ENCODE peak calls at places on chromosomes 7 and 10, in five cellular contexts. One of them, this sample, is unnamed.

GRCh38 chr10:122853665-122854313 is 8.1 kb upstream of the CUZD1 start:
- DNase-seq in tibial nerve: no peak
- DNase-seq in AG09309: no peak
- DNase-seq in AG04449: peak
- DNase-seq in colonic mucosa: no peak
- DNase-seq in this sample: no peak

GRCh38 chr10:102769375-102770107 is 25.8 kb downstream of the WBP1L start:
- DNase-seq in AG04449: no peak
- DNase-seq in tibial nerve: no peak
- DNase-seq in colonic mucosa: no peak
- DNase-seq in AG09309: no peak
- DNase-seq in this sample: no peak

GRCh38 chr10:78516741-78517140 is 483.1 kb downstream of the RPS24 start:
- DNase-seq in AG09309: no peak
- DNase-seq in AG04449: no peak
- DNase-seq in tibial nerve: no peak
- DNase-seq in colonic mucosa: peak
- DNase-seq in this sample: no peak

GRCh38 chr7:21850531-21851285 is 95.0 kb downstream of the CDCA7L start:
- DNase-seq in tibial nerve: no peak
- DNase-seq in AG09309: peak
- DNase-seq in colonic mucosa: no peak
- DNase-seq in AG04449: no peak
- DNase-seq in this sample: no peak

GRCh38 chr10:101071266-101071884 is 9.6 kb downstream of the KAZALD1 start:
- DNase-seq in tibial nerve: no peak
- DNase-seq in AG09309: no peak
- DNase-seq in AG04449: no peak
- DNase-seq in colonic mucosa: no peak
- DNase-seq in this sample: no peak

GRCh38 chr10:78688945-78689935 is 379.5 kb upstream of the ZMIZ1 start:
- DNase-seq in colonic mucosa: no peak
- DNase-seq in AG09309: no peak
- DNase-seq in tibial nerve: no peak
- DNase-seq in AG04449: no peak
- DNase-seq in this sample: no peak

GRCh38 chr10:3948843-3949242 is 163.8 kb upstream of the KLF6 start:
- DNase-seq in tibial nerve: no peak
- DNase-seq in AG09309: no peak
- DNase-seq in AG04449: no peak
- DNase-seq in colonic mucosa: no peak
- DNase-seq in this sample: peak

GRCh38 chr10:22491480-22491879 is 146.2 kb downstream of the SPAG6 start:
- DNase-seq in colonic mucosa: no peak
- DNase-seq in tibial nerve: no peak
- DNase-seq in AG04449: no peak
- DNase-seq in AG09309: no peak
- DNase-seq in this sample: no peak

GRCh38 chr7:67423058-67423457 is 426.4 kb downstream of the TYW1 start:
- DNase-seq in AG04449: no peak
- DNase-seq in AG09309: no peak
- DNase-seq in tibial nerve: no peak
- DNase-seq in colonic mucosa: no peak
- DNase-seq in this sample: no peak

GRCh38 chr7:111162692-111163091 is 71.8 kb downstream of the LRRN3 start:
- DNase-seq in AG09309: no peak
- DNase-seq in AG04449: no peak
- DNase-seq in tibial nerve: no peak
- DNase-seq in colonic mucosa: no peak
- DNase-seq in this sample: no peak

GRCh38 chr7:48438196-48438595 is 266.9 kb downstream of the ABCA13 start:
- DNase-seq in AG04449: no peak
- DNase-seq in colonic mucosa: no peak
- DNase-seq in tibial nerve: no peak
- DNase-seq in AG09309: no peak
- DNase-seq in this sample: no peak

GRCh38 chr7:120114626-120115025 is 158.3 kb upstream of the KCND2 start:
- DNase-seq in AG09309: no peak
- DNase-seq in AG04449: no peak
- DNase-seq in tibial nerve: no peak
- DNase-seq in colonic mucosa: no peak
- DNase-seq in this sample: no peak

GRCh38 chr10:117455346-117455745 is 80.1 kb upstream of the PDZD8 start:
- DNase-seq in AG09309: no peak
- DNase-seq in AG04449: no peak
- DNase-seq in colonic mucosa: no peak
- DNase-seq in tibial nerve: no peak
- DNase-seq in this sample: no peak

GRCh38 chr10:58963723-58964124 is 212.7 kb upstream of the PHYHIPL start:
- DNase-seq in AG09309: no peak
- DNase-seq in colonic mucosa: no peak
- DNase-seq in AG04449: no peak
- DNase-seq in tibial nerve: no peak
- DNase-seq in this sample: no peak

GRCh38 chr10:63267414-63268138 is 134.4 kb downstream of the NRBF2 start:
- DNase-seq in tibial nerve: no peak
- DNase-seq in AG09309: peak
- DNase-seq in AG04449: peak
- DNase-seq in colonic mucosa: peak
- DNase-seq in this sample: peak

GRCh38 chr10:50470798-50471582 is 152.8 kb downstream of the SGMS1 start:
- DNase-seq in AG09309: peak
- DNase-seq in AG04449: no peak
- DNase-seq in tibial nerve: no peak
- DNase-seq in colonic mucosa: peak
- DNase-seq in this sample: no peak

GRCh38 chr10:80166581-80167470 is 34.3 kb downstream of the PLAC9 start:
- DNase-seq in AG04449: no peak
- DNase-seq in AG09309: no peak
- DNase-seq in colonic mucosa: no peak
- DNase-seq in tibial nerve: no peak
- DNase-seq in this sample: no peak

GRCh38 chr7:97871659-97872024 is 566 bp downstream of the ASNS start:
- DNase-seq in tibial nerve: no peak
- DNase-seq in AG09309: no peak
- DNase-seq in colonic mucosa: no peak
- DNase-seq in AG04449: no peak
- DNase-seq in this sample: no peak

GRCh38 chr7:107810626-107811025 is 7.6 kb upstream of the SLC26A3 start:
- DNase-seq in colonic mucosa: no peak
- DNase-seq in tibial nerve: no peak
- DNase-seq in AG04449: no peak
- DNase-seq in AG09309: no peak
- DNase-seq in this sample: no peak

GRCh38 chr10:93218386-93218785 is 144.7 kb downstream of the CYP26A1 start:
- DNase-seq in tibial nerve: no peak
- DNase-seq in colonic mucosa: no peak
- DNase-seq in AG09309: no peak
- DNase-seq in AG04449: no peak
- DNase-seq in this sample: no peak

GRCh38 chr7:2708041-2708440 is 20.0 kb downstream of the AMZ1 start:
- DNase-seq in tibial nerve: no peak
- DNase-seq in AG09309: no peak
- DNase-seq in colonic mucosa: no peak
- DNase-seq in AG04449: no peak
- DNase-seq in this sample: no peak

GRCh38 chr7:822692-823276 is 9.5 kb upstream of the SUN1 start:
- DNase-seq in tibial nerve: no peak
- DNase-seq in AG04449: no peak
- DNase-seq in AG09309: no peak
- DNase-seq in colonic mucosa: no peak
- DNase-seq in this sample: no peak

GRCh38 chr10:10605551-10606081 is 412.1 kb upstream of the CELF2 start:
- DNase-seq in AG09309: peak
- DNase-seq in colonic mucosa: peak
- DNase-seq in tibial nerve: no peak
- DNase-seq in AG04449: peak
- DNase-seq in this sample: peak

GRCh38 chr7:148328906-148329305 is 261.7 kb upstream of the C7orf33 start:
- DNase-seq in colonic mucosa: no peak
- DNase-seq in tibial nerve: no peak
- DNase-seq in AG04449: no peak
- DNase-seq in AG09309: no peak
- DNase-seq in this sample: no peak

GRCh38 chr7:101362334-101363195 is at the start of gene COL26A1:
- DNase-seq in AG04449: no peak
- DNase-seq in tibial nerve: no peak
- DNase-seq in colonic mucosa: no peak
- DNase-seq in AG09309: no peak
- DNase-seq in this sample: no peak

GRCh38 chr10:67115972-67116371 is 190.1 kb downstream of the LRRTM3 start:
- DNase-seq in AG09309: no peak
- DNase-seq in colonic mucosa: no peak
- DNase-seq in tibial nerve: no peak
- DNase-seq in AG04449: no peak
- DNase-seq in this sample: peak

GRCh38 chr10:11513727-11514126 is 97.7 kb downstream of the USP6NL start:
- DNase-seq in tibial nerve: no peak
- DNase-seq in AG09309: no peak
- DNase-seq in AG04449: no peak
- DNase-seq in colonic mucosa: no peak
- DNase-seq in this sample: no peak

GRCh38 chr10:90363799-90364483 is 493.9 kb downstream of the HTR7 start:
- DNase-seq in AG09309: no peak
- DNase-seq in tibial nerve: no peak
- DNase-seq in colonic mucosa: no peak
- DNase-seq in AG04449: no peak
- DNase-seq in this sample: no peak
- H3K4me3 ChIP-seq in AG09309: no peak
- H3K4me3 ChIP-seq in tibial nerve: no peak
- H3K4me3 ChIP-seq in colonic mucosa: no peak
- H3K4me3 ChIP-seq in AG04449: no peak
- H3K4me3 ChIP-seq in this sample: no peak

DNA sequence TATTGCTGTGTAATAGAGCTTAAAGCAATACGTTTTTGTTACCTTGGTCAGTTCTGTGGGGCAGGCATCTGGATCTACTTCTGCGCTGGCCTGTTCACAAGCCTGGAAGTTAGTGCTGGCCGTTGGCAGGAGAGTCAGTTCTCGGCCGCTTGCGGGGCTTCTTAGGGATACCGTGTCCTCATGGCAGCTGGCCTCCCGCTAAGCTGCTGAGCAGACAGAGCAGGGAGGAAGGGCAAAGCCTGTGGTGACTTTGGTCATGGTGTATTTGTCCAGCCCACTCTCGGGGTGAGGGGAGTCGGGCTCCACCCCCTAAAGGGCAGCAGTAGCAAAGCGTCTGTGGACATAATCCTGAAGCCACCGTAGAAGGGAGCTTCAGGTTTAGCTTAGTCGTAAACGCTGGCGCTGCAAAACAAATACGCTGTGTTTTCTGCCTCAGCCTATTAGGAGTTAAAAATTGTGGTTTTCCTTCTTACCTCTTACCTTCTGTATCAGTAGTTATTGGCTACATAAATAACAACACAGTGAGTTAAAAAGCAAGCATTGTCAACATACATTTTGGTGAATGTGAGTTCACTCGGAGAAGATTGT is 12.2 kb downstream of the UBE3C start:
- DNase-seq in AG09309: no peak
- DNase-seq in tibial nerve: no peak
- DNase-seq in colonic mucosa: no peak
- DNase-seq in AG04449: no peak
- DNase-seq in this sample: peak
- H3K4me3 ChIP-seq in AG09309: no peak
- H3K4me3 ChIP-seq in tibial nerve: no peak
- H3K4me3 ChIP-seq in colonic mucosa: no peak
- H3K4me3 ChIP-seq in AG04449: no peak
- H3K4me3 ChIP-seq in this sample: peak

GRCh38 chr10:70532554-70533188 is 54.1 kb downstream of the PALD1 start:
- DNase-seq in tibial nerve: no peak
- DNase-seq in AG09309: no peak
- DNase-seq in colonic mucosa: no peak
- DNase-seq in AG04449: no peak
- DNase-seq in this sample: no peak

GRCh38 chr10:70530315-70530714 is 51.7 kb downstream of the PALD1 start:
- DNase-seq in AG04449: no peak
- DNase-seq in AG09309: no peak
- DNase-seq in tibial nerve: no peak
- DNase-seq in colonic mucosa: no peak
- DNase-seq in this sample: no peak

GRCh38 chr10:70535451-70535850 is 56.9 kb downstream of the PALD1 start:
- DNase-seq in AG04449: no peak
- DNase-seq in AG09309: no peak
- DNase-seq in colonic mucosa: no peak
- DNase-seq in tibial nerve: no peak
- DNase-seq in this sample: no peak

GRCh38 chr10:70534281-70534680 is 55.7 kb downstream of the PALD1 start:
- DNase-seq in AG04449: no peak
- DNase-seq in tibial nerve: no peak
- DNase-seq in colonic mucosa: no peak
- DNase-seq in AG09309: no peak
- DNase-seq in this sample: no peak

GRCh38 chr10:70533189-70533558 is 54.6 kb downstream of the PALD1 start:
- DNase-seq in colonic mucosa: no peak
- DNase-seq in AG09309: no peak
- DNase-seq in AG04449: no peak
- DNase-seq in tibial nerve: no peak
- DNase-seq in this sample: no peak
- H3K4me3 ChIP-seq in colonic mucosa: no peak
- H3K4me3 ChIP-seq in AG09309: no peak
- H3K4me3 ChIP-seq in AG04449: no peak
- H3K4me3 ChIP-seq in tibial nerve: no peak
- H3K4me3 ChIP-seq in this sample: no peak

DNA sequence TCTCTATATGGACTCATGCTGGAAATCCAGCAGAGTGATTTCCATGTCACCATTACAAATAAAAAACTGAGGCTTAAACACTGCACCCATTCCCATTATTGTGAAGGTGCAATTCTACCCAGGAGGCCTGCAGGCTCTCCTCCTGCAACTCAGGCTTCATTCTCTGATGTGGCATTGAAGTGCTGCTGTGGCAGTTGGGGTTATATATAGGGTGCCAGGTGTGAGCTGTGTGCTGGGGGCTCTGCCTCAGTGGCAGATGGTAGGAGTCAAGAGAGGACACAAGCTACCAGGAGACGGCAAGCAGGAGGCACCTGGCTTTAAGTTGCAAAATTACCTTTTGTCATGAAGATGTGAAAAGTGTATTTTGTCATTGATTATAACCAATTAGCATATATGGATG is 21.3 kb downstream of the ZNF107 start:
- DNase-seq in AG04449: no peak
- DNase-seq in AG09309: no peak
- DNase-seq in tibial nerve: no peak
- DNase-seq in colonic mucosa: no peak
- DNase-seq in this sample: no peak
- H3K4me3 ChIP-seq in AG04449: no peak
- H3K4me3 ChIP-seq in AG09309: no peak
- H3K4me3 ChIP-seq in tibial nerve: no peak
- H3K4me3 ChIP-seq in colonic mucosa: no peak
- H3K4me3 ChIP-seq in this sample: no peak

GRCh38 chr7:124712017-124712416 is 53.6 kb downstream of the GPR37 start:
- DNase-seq in tibial nerve: no peak
- DNase-seq in AG04449: no peak
- DNase-seq in colonic mucosa: no peak
- DNase-seq in AG09309: no peak
- DNase-seq in this sample: no peak
- H3K4me3 ChIP-seq in tibial nerve: no peak
- H3K4me3 ChIP-seq in AG04449: no peak
- H3K4me3 ChIP-seq in colonic mucosa: no peak
- H3K4me3 ChIP-seq in AG09309: no peak
- H3K4me3 ChIP-seq in this sample: no peak

GRCh38 chr7:151408498-151408838 is 1.4 kb downstream of the WDR86 start:
- DNase-seq in colonic mucosa: no peak
- DNase-seq in AG09309: no peak
- DNase-seq in AG04449: no peak
- DNase-seq in tibial nerve: no peak
- DNase-seq in this sample: no peak
- H3K4me3 ChIP-seq in colonic mucosa: peak
- H3K4me3 ChIP-seq in AG09309: no peak
- H3K4me3 ChIP-seq in AG04449: no peak
- H3K4me3 ChIP-seq in tibial nerve: peak
- H3K4me3 ChIP-seq in this sample: no peak

This sample was measured in skeletal muscle cell.